ENCODE peak calls at places on chromosomes 11 and 22, in four cellular contexts. Z, S, W and G are unnamed samples.

GRCh38 chr11:3037041-3037944 is 19.9 kb downstream of the CARS1 start:
- DNase-seq in Z (peak), S (no peak), W (peak), G (peak)

GRCh38 chr11:60121259-60121658 is 32.8 kb downstream of the MS4A2 start:
- DNase-seq in Z (no peak), S (no peak), W (no peak), G (no peak)

GRCh38 chr11:5698281-5698680 is 8.7 kb downstream of the TRIM22 start:
- DNase-seq in Z (no peak), S (no peak), W (no peak), G (no peak)

GRCh38 chr11:61782841-61783240 is 9.6 kb downstream of the TMEM258 start:
- DNase-seq in Z (no peak), S (no peak), W (no peak), G (no peak)

GRCh38 chr22:21815958-21816357 is 51.5 kb downstream of the MAPK1 start:
- DNase-seq in Z (no peak), S (no peak), W (no peak), G (peak)

GRCh38 chr22:18970180-18970947 is 34.3 kb upstream of the PRODH start:
- DNase-seq in Z (no peak), S (no peak), W (no peak), G (no peak)

GRCh38 chr22:42901790-42902508 is 44.9 kb upstream of the ARFGAP3 start:
- DNase-seq in Z (no peak), S (no peak), W (no peak), G (no peak)

GRCh38 chr11:7889985-7890384 is 41.1 kb downstream of the OR10A6 start:
- DNase-seq in Z (no peak), S (no peak), W (no peak), G (no peak)

GRCh38 chr22:41557401-41558240 is 3.2 kb upstream of the CSDC2 start:
- DNase-seq in Z (no peak), S (no peak), W (peak), G (peak)

GRCh38 chr11:125514336-125515101 is 18.5 kb upstream of the FEZ1 start:
- DNase-seq in Z (no peak), S (no peak), W (no peak), G (no peak)

GRCh38 chr11:34650528-34650927 is 29.6 kb downstream of the EHF start:
- DNase-seq in Z (no peak), S (no peak), W (no peak), G (peak)

GRCh38 chr22:33038131-33038772 is 19.9 kb downstream of the SYN3 start:
- DNase-seq in Z (no peak), S (no peak), W (no peak), G (no peak)

GRCh38 chr22:36433318-36434231 is 45.8 kb upstream of the MYH9 start:
- DNase-seq in Z (no peak), S (no peak), W (peak), G (no peak)

GRCh38 chr11:110295487-110296225 is 758 bp downstream of the RDX start:
- DNase-seq in Z (no peak), S (no peak), W (no peak), G (peak)

GRCh38 chr11:62169935-62170334 is 20.1 kb upstream of the SCGB1D1 start:
- DNase-seq in Z (no peak), S (no peak), W (no peak), G (no peak)

GRCh38 chr11:11895672-11896071 is 53.9 kb downstream of the USP47 start:
- DNase-seq in Z (no peak), S (no peak), W (no peak), G (no peak)

GRCh38 chr11:63763506-63764200 is 4.9 kb downstream of the ZFTA start:
- DNase-seq in Z (no peak), S (no peak), W (no peak), G (no peak)

GRCh38 chr11:95299078-95299611 is 68.1 kb upstream of the SESN3 start:
- DNase-seq in Z (no peak), S (no peak), W (no peak), G (no peak)

GRCh38 chr11:130562549-130562948 is 114.1 kb downstream of the ADAMTS15 start:
- DNase-seq in Z (no peak), S (no peak), W (no peak), G (no peak)

GRCh38 chr22:47210112-47210657 is 447.7 kb downstream of the TBC1D22A start:
- DNase-seq in Z (no peak), S (no peak), W (no peak), G (no peak)

GRCh38 chr22:39570226-39570625 is 327 bp upstream of the CACNA1I start:
- DNase-seq in Z (no peak), S (no peak), W (no peak), G (no peak)

GRCh38 chr11:112000703-112001102 is 24.5 kb upstream of the DLAT start:
- DNase-seq in Z (no peak), S (no peak), W (no peak), G (no peak)

GRCh38 chr22:27507066-27507715 is 294.4 kb downstream of the MN1 start:
- DNase-seq in Z (no peak), S (no peak), W (no peak), G (no peak)

GRCh38 chr22:19688301-19689290 is 25.7 kb upstream of the SEPTIN5 start:
- DNase-seq in Z (no peak), S (no peak), W (no peak), G (peak)

GRCh38 chr22:49111085-49111484 is 716.6 kb downstream of the BRD1 start:
- DNase-seq in Z (no peak), S (no peak), W (no peak), G (no peak)

GRCh38 chr22:50702821-50703725 is 30.4 kb downstream of the SHANK3 start:
- DNase-seq in Z (no peak), S (no peak), W (no peak), G (peak)

GRCh38 chr11:77557553-77557952 is 32.2 kb upstream of the AQP11 start:
- DNase-seq in Z (no peak), S (peak), W (peak), G (no peak)

GRCh38 chr11:77559686-77560425 is 29.9 kb upstream of the AQP11 start:
- DNase-seq in Z (peak), S (peak), W (no peak), G (no peak)

GRCh38 chr11:125999234-125999880 is 53.5 kb downstream of the VSIG10L2 start:
- DNase-seq in Z (no peak), S (no peak), W (no peak), G (no peak)

GRCh38 chr22:17906978-17907730 is 117.2 kb downstream of the MICAL3 start:
- DNase-seq in Z (no peak), S (no peak), W (no peak), G (no peak)

DNA sequence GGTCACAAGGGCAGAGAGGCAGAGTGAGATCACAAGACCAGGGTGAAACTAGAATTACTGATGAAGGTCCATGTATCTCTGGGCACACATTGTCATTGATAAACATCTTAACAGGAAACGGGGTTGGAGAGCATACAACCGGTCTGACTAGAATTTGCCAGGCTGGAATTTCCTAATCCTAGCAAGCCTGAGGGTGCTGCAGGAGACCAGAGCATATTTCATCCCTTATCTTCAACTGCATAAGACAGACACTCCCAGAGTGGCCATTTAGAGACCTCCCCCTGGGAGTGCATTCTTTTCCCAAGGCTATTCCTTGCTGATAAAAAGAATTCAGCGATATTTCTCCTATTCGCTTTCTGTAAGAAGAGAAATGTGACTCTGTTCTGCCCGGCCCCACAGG is 84.6 kb upstream of the IZUMO1R start:
- DNase-seq in Z (no peak), S (no peak), W (no peak), G (no peak)
- TF ChIP-seq TCF7L2 in Z (no peak), S (no peak), W (no peak), G (no peak)

DNA sequence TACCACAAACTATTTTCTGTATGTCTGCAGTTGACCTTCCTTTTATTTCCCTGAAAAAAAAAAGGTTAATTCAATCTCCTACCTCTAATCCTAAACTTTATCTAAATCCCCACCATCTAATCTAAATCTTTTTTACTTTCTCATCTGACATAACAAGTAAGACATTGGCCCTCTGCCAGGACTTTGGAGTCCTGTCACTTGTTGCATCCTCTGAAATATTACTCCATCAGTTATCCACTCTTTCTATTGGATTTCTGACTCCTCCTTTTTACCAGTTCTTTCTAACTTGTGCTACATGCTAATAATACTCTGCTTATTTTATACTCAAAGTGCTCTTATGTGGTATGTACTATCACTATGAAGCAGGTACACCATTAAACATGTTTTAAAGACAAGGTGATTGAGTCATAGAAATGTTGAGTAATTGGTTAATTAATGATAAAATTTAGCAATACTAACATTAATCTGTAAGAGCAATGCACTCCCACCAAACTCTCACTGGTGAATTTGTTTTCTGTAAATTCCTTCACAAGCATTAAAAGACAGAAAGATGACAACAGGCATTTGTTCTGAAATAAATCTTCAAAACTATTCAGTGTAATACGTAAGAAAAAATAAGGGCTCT is 914.2 kb upstream of the RAG2 start:
- DNase-seq in Z (no peak), S (no peak), W (no peak), G (no peak)
- TF ChIP-seq TCF7L2 in Z (no peak), S (no peak), W (no peak), G (no peak)

DNA sequence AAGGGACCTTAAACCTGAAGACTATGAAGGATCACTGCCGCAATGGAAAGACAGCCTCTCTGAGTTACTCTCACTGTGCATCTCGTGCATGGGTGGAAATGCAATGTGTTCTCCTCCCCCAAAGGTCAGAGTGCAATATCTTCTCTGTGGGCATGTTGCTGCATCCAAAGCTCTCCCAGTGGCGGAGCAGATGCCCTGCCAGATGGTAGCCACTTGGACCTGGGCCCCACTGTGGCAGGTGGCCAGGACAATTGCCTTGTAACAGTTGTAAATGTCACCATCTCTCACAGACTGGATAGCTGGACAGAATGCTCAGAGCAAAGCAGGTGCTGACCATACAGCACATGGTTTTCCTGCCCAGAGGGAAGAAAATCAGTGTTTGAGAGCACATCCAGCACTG is 542.0 kb downstream of the FAM181B start:
- DNase-seq in Z (no peak), S (no peak), W (no peak), G (no peak)
- TF ChIP-seq TCF7L2 in Z (no peak), S (no peak), W (no peak), G (no peak)

GRCh38 chr22:35407352-35407751 is 7.4 kb downstream of the MCM5 start:
- DNase-seq in Z (no peak), S (no peak), W (no peak), G (no peak)

GRCh38 chr22:35413624-35414023 is 13.7 kb downstream of the MCM5 start:
- DNase-seq in Z (no peak), S (no peak), W (no peak), G (no peak)

GRCh38 chr22:35410663-35411034 is 10.7 kb downstream of the MCM5 start:
- DNase-seq in Z (no peak), S (no peak), W (no peak), G (no peak)

GRCh38 chr22:35409783-35410662 is 10.1 kb downstream of the MCM5 start:
- DNase-seq in Z (no peak), S (no peak), W (no peak), G (no peak)

DNA sequence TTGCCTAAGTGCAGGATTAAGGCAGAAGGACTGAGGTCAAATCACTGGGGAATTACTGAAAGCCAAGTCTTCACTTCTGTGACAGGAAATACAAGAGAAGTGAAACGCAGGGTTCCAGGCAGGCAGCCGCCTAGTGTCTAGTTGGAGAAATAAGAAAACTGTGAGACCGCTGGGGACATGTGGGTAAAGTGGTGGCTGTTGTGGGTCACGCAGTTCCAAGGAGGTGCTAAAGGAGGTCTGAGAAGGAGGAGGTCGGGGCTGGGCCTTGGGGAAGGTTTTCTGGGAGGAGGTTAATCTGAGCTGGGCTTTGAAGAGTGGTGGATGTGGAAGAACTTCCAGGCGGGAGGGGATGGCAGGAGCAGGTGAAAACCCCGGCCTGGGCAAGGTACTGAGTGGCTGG is 11.2 kb downstream of the MCM5 start:
- DNase-seq in Z (no peak), S (no peak), W (no peak), G (no peak)
- TF ChIP-seq TCF7L2 in Z (no peak), S (no peak), W (no peak), G (no peak)

GRCh38 chr11:65452806-65453490 is 30.4 kb downstream of the NEAT1 start:
- DNase-seq in Z (no peak), S (no peak), W (no peak), G (no peak)

GRCh38 chr11:65454311-65454695 is 31.7 kb downstream of the NEAT1 start:
- DNase-seq in Z (no peak), S (no peak), W (no peak), G (no peak)

GRCh38 chr11:65459552-65459951 is 37.0 kb downstream of the NEAT1 start:
- DNase-seq in Z (no peak), S (no peak), W (no peak), G (peak)

GRCh38 chr11:65454696-65455456 is 32.3 kb downstream of the NEAT1 start:
- DNase-seq in Z (peak), S (no peak), W (peak), G (peak)

DNA sequence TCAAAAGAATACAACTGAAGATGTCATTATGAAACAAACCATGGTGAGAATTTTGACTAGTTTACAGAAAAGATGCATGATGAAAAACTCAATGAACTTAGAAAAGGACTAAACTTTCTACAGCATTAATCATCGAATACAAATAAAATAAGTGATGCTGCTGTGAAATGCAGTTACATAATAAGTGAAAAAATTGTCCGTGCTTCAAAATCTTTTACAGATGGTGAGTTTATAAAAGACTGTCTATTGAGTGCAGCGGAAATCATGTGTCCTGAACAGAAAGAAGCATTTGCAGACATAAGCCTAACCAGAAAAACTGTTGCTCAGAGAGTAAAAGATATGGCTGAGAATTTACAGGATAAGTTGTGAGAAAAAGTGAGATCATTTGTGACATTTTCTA is 33.8 kb downstream of the NEAT1 start:
- DNase-seq in Z (no peak), S (no peak), W (no peak), G (no peak)
- TF ChIP-seq TCF7L2 in Z (no peak), S (no peak), W (no peak), G (no peak)

GRCh38 chr11:13538044-13538443 is 42.2 kb upstream of the PTH start:
- DNase-seq in Z (no peak), S (no peak), W (no peak), G (no peak)

GRCh38 chr11:13535819-13536218 is 40.0 kb upstream of the PTH start:
- DNase-seq in Z (peak), S (no peak), W (peak), G (peak)

DNA sequence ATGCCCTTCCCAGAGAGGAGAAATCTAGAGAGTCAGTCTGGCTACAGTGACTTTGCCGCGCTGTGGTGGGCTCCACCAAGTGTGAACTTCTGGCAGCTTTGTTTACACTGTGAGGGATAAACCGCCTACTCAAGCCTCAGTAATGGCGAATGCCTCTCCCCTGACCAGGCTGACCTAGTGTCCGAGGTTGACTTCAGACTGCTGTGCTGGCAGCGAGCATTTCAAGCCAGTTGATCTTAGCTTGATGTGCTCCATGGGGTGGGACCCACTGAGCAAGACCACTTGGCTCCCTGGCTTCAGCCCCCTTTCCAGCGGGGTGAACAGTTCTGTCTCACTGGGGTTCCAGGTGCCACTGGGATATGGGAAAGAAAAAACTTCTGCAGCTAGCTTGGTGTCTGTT is 38.6 kb upstream of the PTH start:
- DNase-seq in Z (no peak), S (no peak), W (no peak), G (no peak)
- TF ChIP-seq TCF7L2 in Z (no peak), S (no peak), W (no peak), G (no peak)